ENCODE peak calls at places on chromosomes 7 and 10, in five cellular contexts. D, K, R, T and X are unnamed samples.

GRCh38 chr7:28005075-28005847 is 175.3 kb downstream of the JAZF1 start:
- ATAC-seq in T (no peak), D (no peak), K (no peak), R (no peak), X (no peak)

GRCh38 chr7:140036224-140036651 is 26.5 kb downstream of the PARP12 start:
- ATAC-seq in R (peak; percentile 90), K (peak; percentile 33), T (no peak), D (no peak), X (no peak)

GRCh38 chr7:71026680-71027079 is 105.3 kb upstream of the GALNT17 start:
- ATAC-seq in K (no peak), T (no peak), R (no peak), D (no peak), X (no peak)

GRCh38 chr7:102300643-102301211 is 14.1 kb downstream of the SH2B2 start:
- ATAC-seq in D (no peak), R (no peak), K (no peak), T (no peak), X (peak; percentile 47)

GRCh38 chr10:80158126-80158525 is 25.6 kb downstream of the PLAC9 start:
- ATAC-seq in K (no peak), T (peak; percentile 4), R (no peak), D (no peak), X (peak; percentile 1)

GRCh38 chr7:45020915-45021314 is 20.9 kb downstream of the CCM2 start:
- ATAC-seq in K (no peak), D (no peak), T (no peak), R (peak; percentile 18), X (no peak)

GRCh38 chr10:62545667-62546066 is 171.5 kb downstream of the ZNF365 start:
- ATAC-seq in R (no peak), K (no peak), D (no peak), T (peak; percentile 95), X (peak; percentile 91)

GRCh38 chr7:31744294-31744874 is 57.4 kb downstream of the PPP1R17 start:
- ATAC-seq in K (peak; percentile 87), R (peak; percentile 89), D (peak; percentile 75), T (peak; percentile 86), X (no peak)

GRCh38 chr10:16466001-16466400 is 29.2 kb downstream of the PTER start:
- ATAC-seq in K (no peak), D (no peak), T (no peak), R (no peak), X (no peak)

GRCh38 chr10:131899695-131900349 is 986 bp upstream of the PPP2R2D start:
- ATAC-seq in D (peak; percentile 67), R (no peak), T (no peak), K (no peak), X (no peak)

GRCh38 chr7:106848851-106849442 is 16.1 kb upstream of the PIK3CG start:
- ATAC-seq in K (peak; percentile 70), R (no peak), T (peak; percentile 65), D (no peak), X (no peak)

GRCh38 chr7:159094919-159095915 is 49.5 kb downstream of the VIPR2 start:
- ATAC-seq in K (no peak), D (no peak), R (no peak), T (no peak), X (no peak)

GRCh38 chr7:106114735-106115383 is 2.7 kb upstream of the SYPL1 start:
- ATAC-seq in D (no peak), T (no peak), R (no peak), K (no peak), X (no peak)

GRCh38 chr7:108311446-108312168 is 144.6 kb downstream of the NRCAM start:
- ATAC-seq in K (no peak), D (no peak), T (no peak), R (peak; percentile 82), X (no peak)

GRCh38 chr7:129786825-129787563 is 165.8 kb downstream of the UBE2H start:
- ATAC-seq in R (no peak), T (no peak), D (peak; percentile 46), K (peak; percentile 12), X (no peak)

GRCh38 chr10:22308390-22308789 is 7.8 kb upstream of the COMMD3 start:
- ATAC-seq in T (no peak), D (no peak), R (peak; percentile 98), K (peak; percentile 27), X (no peak)

GRCh38 chr7:116955801-116956514 is 2.7 kb downstream of the ST7 start:
- ATAC-seq in D (no peak), K (peak; percentile 5), T (no peak), R (peak; percentile 87), X (no peak)

GRCh38 chr10:53025172-53025651 is 252.6 kb upstream of the MBL2 start:
- ATAC-seq in K (no peak), R (peak; percentile 83), D (peak; percentile 71), T (no peak), X (no peak)

GRCh38 chr10:19250542-19250941 is 201.9 kb downstream of the MALRD1 start:
- ATAC-seq in D (no peak), K (no peak), R (peak; percentile 41), T (no peak), X (no peak)

GRCh38 chr10:35467186-35467585 is 130.9 kb downstream of the CCNY start:
- ATAC-seq in T (no peak), D (no peak), K (peak; percentile 19), R (no peak), X (no peak)

GRCh38 chr7:95276114-95276513 is 48.2 kb downstream of the PON1 start:
- ATAC-seq in T (no peak), R (no peak), D (no peak), K (no peak), X (no peak)

GRCh38 chr10:86592413-86592812 is 61.9 kb upstream of the OPN4 start:
- ATAC-seq in R (no peak), K (peak; percentile 79), T (no peak), D (peak; percentile 98), X (no peak)

GRCh38 chr7:99267530-99268360 is 4.9 kb upstream of the MYH16 start:
- ATAC-seq in K (peak; percentile 50), D (peak; percentile 97), T (no peak), R (no peak), X (no peak)

GRCh38 chr7:17770710-17771375 is 169.5 kb downstream of the SNX13 start:
- ATAC-seq in T (peak; percentile 82), D (no peak), R (peak; percentile 48), K (no peak), X (peak; percentile 46)

GRCh38 chr7:95454438-95454837 is 19.6 kb upstream of the PON2 start:
- ATAC-seq in D (no peak), T (no peak), R (peak; percentile 63), K (no peak), X (no peak)

GRCh38 chr10:86667421-86668181 is 710 bp upstream of the LDB3 start:
- ATAC-seq in D (no peak), K (no peak), R (no peak), T (no peak), X (no peak)

GRCh38 chr7:42480304-42480665 is 243.3 kb upstream of the GLI3 start:
- ATAC-seq in D (no peak), R (no peak), T (peak; percentile 94), K (no peak), X (peak; percentile 69)

GRCh38 chr10:101047961-101048892 is 13.6 kb upstream of the KAZALD1 start:
- ATAC-seq in K (no peak), D (no peak), T (no peak), R (no peak), X (no peak)

GRCh38 chr7:30082686-30083085 is 52.1 kb upstream of the MTURN start:
- ATAC-seq in D (no peak), K (no peak), T (no peak), R (no peak), X (no peak)

DNA sequence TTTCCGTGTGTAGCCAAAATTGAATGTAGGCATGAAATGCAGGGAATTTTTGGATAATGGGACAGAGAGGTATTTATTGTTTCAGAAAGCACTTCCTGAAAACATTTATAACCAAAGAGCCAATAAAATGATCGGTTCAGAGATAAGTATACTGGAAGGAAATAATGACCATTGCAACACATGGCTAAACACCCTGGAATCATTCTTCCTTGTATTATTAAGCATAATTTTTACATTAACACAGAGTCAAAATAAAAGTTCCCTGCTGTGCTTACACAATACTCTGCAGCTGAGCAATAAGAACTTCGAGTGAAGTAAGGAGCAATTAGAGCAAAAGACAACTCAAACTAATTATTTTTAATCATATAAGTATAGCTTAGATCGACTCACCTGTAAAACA is 648.3 kb downstream of the TNS3 start:
- ATAC-seq in K (no peak), R (no peak), T (peak; percentile 31), D (no peak), X (no peak)
- TF ChIP-seq EP300 in K (no peak), R (no peak), T (no peak), D (no peak), X (no peak)

DNA sequence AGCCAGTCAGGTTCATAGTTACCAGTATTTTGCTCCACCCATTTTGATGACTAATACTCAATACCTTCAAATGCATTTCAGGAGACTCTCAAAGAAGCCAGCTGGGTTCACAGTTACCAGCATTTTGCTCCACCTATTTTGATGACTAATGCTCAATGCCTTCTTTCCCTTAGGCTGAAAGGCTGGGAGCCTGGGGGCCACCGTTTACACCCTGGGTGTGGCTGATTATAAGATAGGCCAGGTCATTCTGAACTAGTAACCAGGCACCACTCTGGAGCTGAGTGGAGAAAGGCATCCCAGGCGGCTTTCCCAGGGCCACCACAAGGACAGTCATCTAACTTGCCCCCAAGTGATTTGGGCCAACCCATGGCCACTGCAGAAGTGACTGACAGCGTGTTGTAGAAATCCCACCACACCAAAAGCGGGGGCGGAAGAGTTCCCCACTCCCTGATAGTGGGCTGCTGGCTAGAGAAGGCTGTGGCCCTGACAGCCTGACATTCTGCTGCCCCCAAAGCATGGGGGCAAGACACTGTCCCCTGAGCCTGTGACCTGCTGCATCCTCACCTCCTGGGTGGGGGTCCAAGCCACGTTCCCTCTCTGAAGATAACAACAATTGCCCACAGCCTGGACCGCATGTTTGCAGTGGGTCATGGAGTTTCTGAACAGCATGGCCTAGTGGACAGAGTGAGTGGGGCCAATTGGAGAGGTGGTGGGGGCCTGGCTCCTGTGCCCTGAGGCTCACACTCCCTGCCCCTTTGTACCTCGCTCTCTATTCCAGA is 23.0 kb upstream of the ZNF488 start:
- ATAC-seq in D (peak; percentile 22), T (no peak), K (peak; percentile 96), R (no peak), X (no peak)
- TF ChIP-seq POLR2A in D (no peak), T (no peak), K (no peak), R (no peak), X (no peak)

GRCh38 chr7:152602962-152603361 is 73.0 kb downstream of the XRCC2 start:
- ATAC-seq in T (no peak), R (no peak), K (no peak), D (no peak), X (no peak)

GRCh38 chr7:152608208-152608607 is 67.7 kb downstream of the XRCC2 start:
- ATAC-seq in K (no peak), R (no peak), D (no peak), T (no peak), X (no peak)

GRCh38 chr7:152607007-152607406 is 68.9 kb downstream of the XRCC2 start:
- ATAC-seq in T (no peak), R (no peak), D (no peak), K (no peak), X (no peak)

DNA sequence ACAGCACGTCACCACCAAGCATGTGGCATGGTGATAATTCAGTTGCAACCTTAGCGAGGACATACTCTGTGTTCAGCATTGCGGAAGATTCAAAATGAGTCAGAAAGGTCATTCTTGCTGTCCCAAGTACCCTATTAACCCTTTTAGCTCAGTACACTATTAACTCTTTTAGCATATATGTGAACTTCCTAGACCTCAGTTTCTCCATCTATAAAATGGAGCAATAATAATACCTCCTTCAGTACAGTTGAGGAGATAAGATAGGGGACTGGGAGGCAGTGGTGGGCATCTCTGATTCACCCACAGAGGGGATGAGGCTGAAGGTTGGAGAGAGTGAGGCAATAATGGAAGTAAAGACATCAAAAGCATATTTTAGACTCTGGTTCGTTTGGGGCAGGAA is 67.3 kb downstream of the XRCC2 start:
- ATAC-seq in D (no peak), K (peak; percentile 17), R (peak; percentile 33), T (no peak), X (no peak)
- H3K27me3 ChIP-seq in D (no peaks in the 10 kb centered on the region), K (peaks cover 18% of the 10 kb centered on the region), R (no peaks in the 10 kb centered on the region), T (no peaks in the 10 kb centered on the region), X (no peaks in the 10 kb centered on the region)

GRCh38 chr10:43112608-43112961 is 25.7 kb upstream of the CSGALNACT2 start:
- ATAC-seq in D (no peak), T (no peak), R (no peak), K (no peak), X (no peak)
- TF ChIP-seq EP300 in D (no peak), T (no peak), R (no peak), K (no peak), X (no peak)